ENCODE peak calls at places on chromosomes 5 and 9, in four cellular contexts. One of them, this sample, is unnamed.

GRCh38 chr5:16759147-16759800 is 142.5 kb upstream of the RETREG1 start:
- DNase-seq in GM12878: peak
- DNase-seq in dorsolateral prefrontal cortex: no peak
- DNase-seq in GM13976: no peak
- DNase-seq in this sample: no peak

GRCh38 chr9:70683841-70684240 is 269.4 kb upstream of the KLF9 start:
- DNase-seq in GM13976: no peak
- DNase-seq in dorsolateral prefrontal cortex: no peak
- DNase-seq in GM12878: no peak
- DNase-seq in this sample: no peak

GRCh38 chr9:981491-981898 is 5.0 kb downstream of the DMRT3 start:
- DNase-seq in dorsolateral prefrontal cortex: no peak
- DNase-seq in GM12878: no peak
- DNase-seq in GM13976: no peak
- DNase-seq in this sample: no peak

GRCh38 chr5:179840766-179841165 is 17.9 kb downstream of the MRNIP start:
- DNase-seq in GM12878: no peak
- DNase-seq in dorsolateral prefrontal cortex: no peak
- DNase-seq in GM13976: no peak
- DNase-seq in this sample: no peak

GRCh38 chr5:14581891-14582796 is 552 bp downstream of the OTULINL start:
- DNase-seq in dorsolateral prefrontal cortex: peak
- DNase-seq in GM12878: no peak
- DNase-seq in GM13976: peak
- DNase-seq in this sample: no peak

GRCh38 chr5:28896949-28897348 is 1858.6 kb upstream of the CDH9 start:
- DNase-seq in GM12878: no peak
- DNase-seq in dorsolateral prefrontal cortex: no peak
- DNase-seq in GM13976: no peak
- DNase-seq in this sample: no peak

GRCh38 chr9:96514108-96514824 is 64.3 kb downstream of the HABP4 start:
- DNase-seq in dorsolateral prefrontal cortex: no peak
- DNase-seq in GM12878: no peak
- DNase-seq in GM13976: no peak
- DNase-seq in this sample: no peak

GRCh38 chr9:18610956-18611355 is 137.0 kb downstream of the ADAMTSL1 start:
- DNase-seq in GM12878: no peak
- DNase-seq in GM13976: no peak
- DNase-seq in dorsolateral prefrontal cortex: no peak
- DNase-seq in this sample: no peak

GRCh38 chr5:142667808-142668207 is 18.1 kb downstream of the FGF1 start:
- DNase-seq in dorsolateral prefrontal cortex: no peak
- DNase-seq in GM13976: no peak
- DNase-seq in GM12878: no peak
- DNase-seq in this sample: no peak

GRCh38 chr9:87567566-87567965 is 69.9 kb downstream of the DAPK1 start:
- DNase-seq in GM13976: no peak
- DNase-seq in GM12878: no peak
- DNase-seq in dorsolateral prefrontal cortex: no peak
- DNase-seq in this sample: no peak

GRCh38 chr5:96962540-96962991 is 26.7 kb downstream of the LNPEP start:
- DNase-seq in GM13976: no peak
- DNase-seq in GM12878: no peak
- DNase-seq in dorsolateral prefrontal cortex: no peak
- DNase-seq in this sample: no peak

GRCh38 chr5:40171971-40172370 is 507.7 kb upstream of the PTGER4 start:
- DNase-seq in GM12878: no peak
- DNase-seq in dorsolateral prefrontal cortex: no peak
- DNase-seq in GM13976: no peak
- DNase-seq in this sample: no peak

GRCh38 chr5:16935271-16936149 is 578 bp downstream of the MYO10 start:
- DNase-seq in GM12878: no peak
- DNase-seq in dorsolateral prefrontal cortex: no peak
- DNase-seq in GM13976: peak
- DNase-seq in this sample: no peak

GRCh38 chr5:134534726-134535110 is 9.2 kb downstream of the JADE2 start:
- DNase-seq in GM12878: no peak
- DNase-seq in GM13976: no peak
- DNase-seq in dorsolateral prefrontal cortex: no peak
- DNase-seq in this sample: no peak

GRCh38 chr9:121053544-121053943 is 3.5 kb upstream of the C5 start:
- DNase-seq in dorsolateral prefrontal cortex: no peak
- DNase-seq in GM12878: no peak
- DNase-seq in GM13976: no peak
- DNase-seq in this sample: no peak

GRCh38 chr9:68505681-68506409 is 34.8 kb downstream of the TMEM252 start:
- DNase-seq in GM12878: no peak
- DNase-seq in dorsolateral prefrontal cortex: no peak
- DNase-seq in GM13976: no peak
- DNase-seq in this sample: peak

GRCh38 chr9:90868555-90868954 is 66.9 kb downstream of the SYK start:
- DNase-seq in GM12878: no peak
- DNase-seq in dorsolateral prefrontal cortex: no peak
- DNase-seq in GM13976: no peak
- DNase-seq in this sample: no peak

GRCh38 chr9:115202960-115203751 is 85.2 kb upstream of the TNC start:
- DNase-seq in GM12878: no peak
- DNase-seq in dorsolateral prefrontal cortex: no peak
- DNase-seq in GM13976: no peak
- DNase-seq in this sample: no peak

GRCh38 chr9:128823903-128824406 is 5.6 kb downstream of the SPOUT1 start:
- DNase-seq in GM13976: no peak
- DNase-seq in dorsolateral prefrontal cortex: no peak
- DNase-seq in GM12878: no peak
- DNase-seq in this sample: no peak

GRCh38 chr5:114122852-114123251 is 239.0 kb upstream of the KCNN2 start:
- DNase-seq in GM13976: no peak
- DNase-seq in GM12878: no peak
- DNase-seq in dorsolateral prefrontal cortex: no peak
- DNase-seq in this sample: no peak

GRCh38 chr5:122701640-122702523 is 73.0 kb upstream of the SNX2 start:
- DNase-seq in GM13976: peak
- DNase-seq in GM12878: peak
- DNase-seq in dorsolateral prefrontal cortex: no peak
- DNase-seq in this sample: peak

GRCh38 chr5:56142233-56142619 is 90.9 kb downstream of the ANKRD55 start:
- DNase-seq in GM13976: no peak
- DNase-seq in GM12878: no peak
- DNase-seq in dorsolateral prefrontal cortex: no peak
- DNase-seq in this sample: no peak

GRCh38 chr9:86734762-86735161 is 212.5 kb downstream of the GAS1 start:
- DNase-seq in GM13976: no peak
- DNase-seq in dorsolateral prefrontal cortex: no peak
- DNase-seq in GM12878: no peak
- DNase-seq in this sample: no peak

GRCh38 chr9:71925834-71926233 is 14.4 kb downstream of the C9orf85 start:
- DNase-seq in dorsolateral prefrontal cortex: no peak
- DNase-seq in GM13976: no peak
- DNase-seq in GM12878: no peak
- DNase-seq in this sample: no peak

GRCh38 chr9:92155221-92155620 is 40.0 kb upstream of the SPTLC1 start:
- DNase-seq in dorsolateral prefrontal cortex: no peak
- DNase-seq in GM13976: no peak
- DNase-seq in GM12878: no peak
- DNase-seq in this sample: no peak
- TF ChIP-seq CTCF in dorsolateral prefrontal cortex: no peak
- TF ChIP-seq CTCF in GM13976: no peak
- TF ChIP-seq CTCF in GM12878: no peak
- TF ChIP-seq CTCF in this sample: no peak

GRCh38 chr5:26482817-26483375 is 555.5 kb downstream of the CDH9 start:
- DNase-seq in GM13976: peak
- DNase-seq in dorsolateral prefrontal cortex: no peak
- DNase-seq in GM12878: no peak
- DNase-seq in this sample: no peak
- TF ChIP-seq CTCF in GM13976: peak
- TF ChIP-seq CTCF in dorsolateral prefrontal cortex: peak
- TF ChIP-seq CTCF in GM12878: peak
- TF ChIP-seq CTCF in this sample: peak

GRCh38 chr5:79236364-79236969 is 536 bp downstream of the JMY start:
- DNase-seq in dorsolateral prefrontal cortex: peak
- DNase-seq in GM12878: no peak
- DNase-seq in GM13976: peak
- DNase-seq in this sample: no peak

GRCh38 chr5:79235222-79235577 is 731 bp upstream of the JMY start:
- DNase-seq in GM12878: no peak
- DNase-seq in GM13976: peak
- DNase-seq in dorsolateral prefrontal cortex: no peak
- DNase-seq in this sample: no peak

GRCh38 chr5:79236970-79237734 is 1.2 kb downstream of the JMY start:
- DNase-seq in GM13976: peak
- DNase-seq in dorsolateral prefrontal cortex: peak
- DNase-seq in GM12878: no peak
- DNase-seq in this sample: no peak

GRCh38 chr5:79237735-79238560 is 2.0 kb downstream of the JMY start:
- DNase-seq in dorsolateral prefrontal cortex: no peak
- DNase-seq in GM12878: no peak
- DNase-seq in GM13976: no peak
- DNase-seq in this sample: no peak

DNA sequence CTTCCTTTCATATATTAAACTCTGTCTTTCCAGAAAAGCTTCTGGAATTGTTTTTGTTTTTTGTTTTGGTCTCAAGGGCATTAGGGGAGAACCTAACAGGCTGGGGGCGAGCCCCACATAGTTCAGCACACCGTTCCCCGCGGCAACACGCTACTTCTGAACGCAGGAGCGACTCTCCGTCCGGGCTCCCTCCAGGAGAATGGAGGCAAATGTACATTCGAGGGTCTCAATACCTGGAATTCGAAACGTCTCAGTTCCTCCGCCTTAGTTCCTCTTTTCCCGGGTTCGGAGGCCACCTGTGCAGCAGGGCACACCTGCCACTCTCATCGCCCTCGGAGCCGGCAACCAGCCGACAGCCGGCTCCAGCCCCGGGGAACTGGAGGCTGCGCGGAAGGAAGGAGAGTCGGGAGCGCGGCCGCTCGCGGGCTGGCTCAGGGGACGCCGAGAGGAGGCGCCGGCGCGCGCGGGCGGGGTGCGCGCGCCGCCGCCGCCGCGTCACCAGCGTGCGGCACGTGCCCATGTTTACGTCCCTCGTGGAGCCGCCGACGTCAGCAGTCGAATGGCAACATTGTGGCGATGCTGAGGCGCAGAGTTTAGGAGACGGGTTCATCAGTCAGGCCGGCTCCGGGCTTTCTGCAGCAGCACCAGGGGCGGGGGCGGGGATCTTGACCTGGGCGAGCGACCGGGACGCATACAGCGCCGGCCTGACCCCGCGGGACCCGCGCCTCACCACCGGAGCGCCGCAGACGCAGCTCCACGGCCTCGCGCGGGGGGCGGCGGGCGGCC is at the start of gene JMY:
- DNase-seq in GM13976: peak
- DNase-seq in dorsolateral prefrontal cortex: peak
- DNase-seq in GM12878: no peak
- DNase-seq in this sample: no peak
- TF ChIP-seq CTCF in GM13976: peak
- TF ChIP-seq CTCF in dorsolateral prefrontal cortex: peak
- TF ChIP-seq CTCF in GM12878: no peak
- TF ChIP-seq CTCF in this sample: no peak

GRCh38 chr5:146588806-146589355 is 72.9 kb upstream of the GPR151 start:
- DNase-seq in GM12878: no peak
- DNase-seq in dorsolateral prefrontal cortex: no peak
- DNase-seq in GM13976: no peak
- DNase-seq in this sample: no peak

GRCh38 chr5:146586752-146587151 is 70.8 kb upstream of the GPR151 start:
- DNase-seq in GM13976: no peak
- DNase-seq in dorsolateral prefrontal cortex: no peak
- DNase-seq in GM12878: no peak
- DNase-seq in this sample: no peak

GRCh38 chr5:146588331-146588730 is 72.3 kb upstream of the GPR151 start:
- DNase-seq in GM12878: no peak
- DNase-seq in dorsolateral prefrontal cortex: no peak
- DNase-seq in GM13976: no peak
- DNase-seq in this sample: no peak

GRCh38 chr5:146582015-146582414 is 66.0 kb upstream of the GPR151 start:
- DNase-seq in dorsolateral prefrontal cortex: no peak
- DNase-seq in GM13976: no peak
- DNase-seq in GM12878: no peak
- DNase-seq in this sample: no peak

GRCh38 chr5:146584750-146585149 is 68.8 kb upstream of the GPR151 start:
- DNase-seq in GM12878: no peak
- DNase-seq in GM13976: no peak
- DNase-seq in dorsolateral prefrontal cortex: no peak
- DNase-seq in this sample: no peak
- TF ChIP-seq CTCF in GM12878: no peak
- TF ChIP-seq CTCF in GM13976: no peak
- TF ChIP-seq CTCF in dorsolateral prefrontal cortex: no peak
- TF ChIP-seq CTCF in this sample: no peak

GRCh38 chr5:127442085-127442484 is 75.4 kb upstream of the PRRC1 start:
- DNase-seq in GM12878: no peak
- DNase-seq in GM13976: peak
- DNase-seq in dorsolateral prefrontal cortex: no peak
- DNase-seq in this sample: no peak
- TF ChIP-seq CTCF in GM12878: peak
- TF ChIP-seq CTCF in GM13976: no peak
- TF ChIP-seq CTCF in dorsolateral prefrontal cortex: peak
- TF ChIP-seq CTCF in this sample: no peak

GRCh38 chr5:54894957-54895815 is 90.2 kb downstream of the ESM1 start:
- DNase-seq in GM13976: no peak
- DNase-seq in GM12878: no peak
- DNase-seq in dorsolateral prefrontal cortex: no peak
- DNase-seq in this sample: no peak
- TF ChIP-seq CTCF in GM13976: no peak
- TF ChIP-seq CTCF in GM12878: no peak
- TF ChIP-seq CTCF in dorsolateral prefrontal cortex: no peak
- TF ChIP-seq CTCF in this sample: no peak

This sample was measured in GM12864.